ENCODE peak calls at places on chromosomes 16 and 17, in seven cellular contexts. One of them, this sample, is unnamed. For H3K4me1, the result is how much of the 10 kb centered on the place peaks cover.

GRCh38 chr16:3673676-3674377 is 19.3 kb downstream of the DNASE1 start:
- DNase-seq in gastrocnemius medialis: no peak
- DNase-seq in fibroblast of lung: no peak
- DNase-seq in naive thymus-derived CD4-positive, alpha-beta T cell: no peak
- DNase-seq in NT2/D1: no peak
- DNase-seq in iPS DF 6.9: no peak
- DNase-seq in A673: no peak
- DNase-seq in this sample: no peak

GRCh38 chr16:912322-912683 is 58.5 kb downstream of the LMF1 start:
- DNase-seq in gastrocnemius medialis: no peak
- DNase-seq in fibroblast of lung: no peak
- DNase-seq in naive thymus-derived CD4-positive, alpha-beta T cell: no peak
- DNase-seq in NT2/D1: no peak
- DNase-seq in iPS DF 6.9: no peak
- DNase-seq in A673: no peak
- DNase-seq in this sample: no peak

GRCh38 chr17:21173543-21173942 is 40.4 kb downstream of the TMEM11 start:
- DNase-seq in gastrocnemius medialis: peak
- DNase-seq in fibroblast of lung: no peak
- DNase-seq in naive thymus-derived CD4-positive, alpha-beta T cell: no peak
- DNase-seq in NT2/D1: no peak
- DNase-seq in iPS DF 6.9: no peak
- DNase-seq in A673: no peak
- DNase-seq in this sample: no peak

GRCh38 chr16:88453621-88454314 is 688 bp downstream of the ZFPM1 start:
- DNase-seq in gastrocnemius medialis: no peak
- DNase-seq in fibroblast of lung: no peak
- DNase-seq in naive thymus-derived CD4-positive, alpha-beta T cell: no peak
- DNase-seq in NT2/D1: no peak
- DNase-seq in iPS DF 6.9: no peak
- DNase-seq in A673: peak
- DNase-seq in this sample: no peak

GRCh38 chr16:67055712-67056487 is 27.0 kb downstream of the CBFB start:
- DNase-seq in gastrocnemius medialis: peak
- DNase-seq in fibroblast of lung: peak
- DNase-seq in naive thymus-derived CD4-positive, alpha-beta T cell: no peak
- DNase-seq in NT2/D1: no peak
- DNase-seq in iPS DF 6.9: no peak
- DNase-seq in A673: peak
- DNase-seq in this sample: peak

GRCh38 chr16:30637952-30638351 is 12.8 kb upstream of the PRR14 start:
- DNase-seq in gastrocnemius medialis: no peak
- DNase-seq in fibroblast of lung: peak
- DNase-seq in naive thymus-derived CD4-positive, alpha-beta T cell: no peak
- DNase-seq in NT2/D1: no peak
- DNase-seq in iPS DF 6.9: no peak
- DNase-seq in A673: peak
- DNase-seq in this sample: no peak

GRCh38 chr16:47834485-47835024 is 321.2 kb downstream of the ABCC12 start:
- DNase-seq in gastrocnemius medialis: no peak
- DNase-seq in fibroblast of lung: no peak
- DNase-seq in naive thymus-derived CD4-positive, alpha-beta T cell: no peak
- DNase-seq in NT2/D1: no peak
- DNase-seq in iPS DF 6.9: no peak
- DNase-seq in A673: no peak
- DNase-seq in this sample: no peak

GRCh38 chr17:81641825-81642489 is 5.0 kb downstream of the TSPAN10 start:
- DNase-seq in gastrocnemius medialis: no peak
- DNase-seq in fibroblast of lung: peak
- DNase-seq in naive thymus-derived CD4-positive, alpha-beta T cell: no peak
- DNase-seq in NT2/D1: no peak
- DNase-seq in iPS DF 6.9: no peak
- DNase-seq in A673: no peak
- DNase-seq in this sample: peak

GRCh38 chr17:1082579-1082978 is 85.7 kb downstream of the TIMM22 start:
- DNase-seq in gastrocnemius medialis: no peak
- DNase-seq in fibroblast of lung: peak
- DNase-seq in naive thymus-derived CD4-positive, alpha-beta T cell: no peak
- DNase-seq in NT2/D1: no peak
- DNase-seq in iPS DF 6.9: no peak
- DNase-seq in A673: no peak
- DNase-seq in this sample: no peak

GRCh38 chr17:75159196-75160031 is 5.1 kb upstream of the JPT1 start:
- DNase-seq in gastrocnemius medialis: no peak
- DNase-seq in fibroblast of lung: peak
- DNase-seq in naive thymus-derived CD4-positive, alpha-beta T cell: no peak
- DNase-seq in NT2/D1: no peak
- DNase-seq in iPS DF 6.9: no peak
- DNase-seq in A673: no peak
- DNase-seq in this sample: no peak

GRCh38 chr16:77637939-77638338 is 84.4 kb upstream of the NUDT7 start:
- DNase-seq in gastrocnemius medialis: no peak
- DNase-seq in fibroblast of lung: peak
- DNase-seq in naive thymus-derived CD4-positive, alpha-beta T cell: no peak
- DNase-seq in NT2/D1: no peak
- DNase-seq in iPS DF 6.9: no peak
- DNase-seq in A673: no peak
- DNase-seq in this sample: no peak

GRCh38 chr16:30041841-30042240 is 10.8 kb upstream of the TLCD3B start:
- DNase-seq in gastrocnemius medialis: no peak
- DNase-seq in fibroblast of lung: peak
- DNase-seq in naive thymus-derived CD4-positive, alpha-beta T cell: no peak
- DNase-seq in NT2/D1: no peak
- DNase-seq in iPS DF 6.9: no peak
- DNase-seq in A673: peak
- DNase-seq in this sample: no peak

DNA sequence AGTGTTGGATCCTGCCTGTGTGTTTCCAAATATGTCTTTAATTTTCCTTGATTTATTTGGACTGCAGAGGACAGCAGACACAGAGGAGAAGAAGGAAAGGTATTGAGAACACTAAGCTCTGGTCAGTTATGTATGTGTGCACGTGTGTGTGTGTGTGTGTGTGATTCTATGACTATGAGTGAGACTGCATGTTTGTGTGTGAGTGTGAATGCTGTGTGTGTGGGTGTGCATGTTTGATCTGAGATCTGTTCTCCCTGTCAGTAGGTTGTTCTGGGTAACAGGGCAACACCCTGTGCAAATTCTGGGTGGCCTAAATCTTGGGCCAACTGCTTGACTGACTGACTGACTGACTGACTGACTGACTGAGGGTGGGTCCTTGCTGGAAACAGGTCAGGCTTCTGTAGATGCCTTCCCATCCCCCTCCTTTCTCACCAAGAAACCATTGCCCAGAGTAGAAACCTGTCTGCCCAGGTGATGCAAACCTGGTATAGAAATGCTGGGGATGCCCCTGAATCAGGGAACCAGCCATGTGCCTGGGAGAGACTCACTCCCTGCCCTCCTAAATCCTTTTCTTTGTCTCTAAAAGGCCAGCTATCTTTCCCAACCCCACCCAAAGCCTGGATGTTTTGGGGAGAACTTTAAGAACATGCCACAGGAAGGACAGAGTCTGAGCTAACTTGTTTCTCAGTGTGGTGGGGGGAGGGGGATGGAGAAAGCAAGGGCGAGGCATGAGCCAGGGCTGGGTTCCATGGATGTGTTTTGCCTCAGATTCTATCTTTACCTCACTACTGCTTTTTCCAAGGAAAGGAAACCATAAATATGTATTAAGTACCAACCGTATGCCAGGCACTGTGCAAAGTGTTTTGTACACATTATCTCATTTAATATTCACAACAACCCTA is 4.4 kb upstream of the NR1D1 start:
- DNase-seq in gastrocnemius medialis: no peak
- DNase-seq in fibroblast of lung: no peak
- DNase-seq in naive thymus-derived CD4-positive, alpha-beta T cell: no peak
- DNase-seq in NT2/D1: no peak
- DNase-seq in iPS DF 6.9: no peak
- DNase-seq in A673: no peak
- DNase-seq in this sample: no peak
- H3K4me1 ChIP-seq in gastrocnemius medialis: half or more
- H3K4me1 ChIP-seq in fibroblast of lung: under half
- H3K4me1 ChIP-seq in naive thymus-derived CD4-positive, alpha-beta T cell: half or more
- H3K4me1 ChIP-seq in NT2/D1: half or more
- H3K4me1 ChIP-seq in iPS DF 6.9: under half
- H3K4me1 ChIP-seq in A673: under half
- H3K4me1 ChIP-seq in this sample: half or more

GRCh38 chr16:81460075-81460474 is 15.5 kb downstream of the CMIP start:
- DNase-seq in gastrocnemius medialis: no peak
- DNase-seq in fibroblast of lung: no peak
- DNase-seq in naive thymus-derived CD4-positive, alpha-beta T cell: no peak
- DNase-seq in NT2/D1: no peak
- DNase-seq in iPS DF 6.9: no peak
- DNase-seq in A673: no peak
- DNase-seq in this sample: no peak

GRCh38 chr16:81461756-81462155 is 17.1 kb downstream of the CMIP start:
- DNase-seq in gastrocnemius medialis: no peak
- DNase-seq in fibroblast of lung: no peak
- DNase-seq in naive thymus-derived CD4-positive, alpha-beta T cell: no peak
- DNase-seq in NT2/D1: no peak
- DNase-seq in iPS DF 6.9: no peak
- DNase-seq in A673: no peak
- DNase-seq in this sample: no peak

GRCh38 chr16:81462683-81463082 is 18.1 kb downstream of the CMIP start:
- DNase-seq in gastrocnemius medialis: no peak
- DNase-seq in fibroblast of lung: no peak
- DNase-seq in naive thymus-derived CD4-positive, alpha-beta T cell: no peak
- DNase-seq in NT2/D1: no peak
- DNase-seq in iPS DF 6.9: no peak
- DNase-seq in A673: no peak
- DNase-seq in this sample: no peak

GRCh38 chr16:81463296-81463890 is 18.8 kb downstream of the CMIP start:
- DNase-seq in gastrocnemius medialis: no peak
- DNase-seq in fibroblast of lung: no peak
- DNase-seq in naive thymus-derived CD4-positive, alpha-beta T cell: no peak
- DNase-seq in NT2/D1: no peak
- DNase-seq in iPS DF 6.9: no peak
- DNase-seq in A673: no peak
- DNase-seq in this sample: no peak

GRCh38 chr16:81461243-81461642 is 16.6 kb downstream of the CMIP start:
- DNase-seq in gastrocnemius medialis: no peak
- DNase-seq in fibroblast of lung: no peak
- DNase-seq in naive thymus-derived CD4-positive, alpha-beta T cell: no peak
- DNase-seq in NT2/D1: no peak
- DNase-seq in iPS DF 6.9: no peak
- DNase-seq in A673: no peak
- DNase-seq in this sample: no peak
- H3K4me1 ChIP-seq in gastrocnemius medialis: under half
- H3K4me1 ChIP-seq in fibroblast of lung: under half
- H3K4me1 ChIP-seq in naive thymus-derived CD4-positive, alpha-beta T cell: under half
- H3K4me1 ChIP-seq in NT2/D1: under half
- H3K4me1 ChIP-seq in iPS DF 6.9: under half
- H3K4me1 ChIP-seq in A673: under half
- H3K4me1 ChIP-seq in this sample: under half

DNA sequence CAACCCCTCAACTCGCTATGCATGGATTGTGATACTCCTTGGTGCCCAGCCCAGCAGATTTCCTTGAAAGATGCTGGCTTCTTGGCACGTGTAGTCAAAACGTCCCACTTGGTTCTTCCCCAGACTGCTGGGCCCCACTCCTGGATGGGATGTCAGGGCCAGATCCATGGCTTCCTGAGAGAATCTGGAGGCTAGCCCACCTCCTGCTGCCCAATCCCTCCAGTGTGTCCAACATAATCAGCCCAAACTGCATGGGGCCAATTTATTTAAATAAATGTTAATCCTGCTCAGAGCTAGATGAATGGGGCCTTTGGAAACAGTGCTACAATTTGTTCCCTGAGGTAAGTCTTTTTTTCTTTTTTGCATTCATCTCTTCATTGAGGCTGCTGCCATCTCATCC is 49.4 kb downstream of the WSB1 start:
- DNase-seq in gastrocnemius medialis: no peak
- DNase-seq in fibroblast of lung: no peak
- DNase-seq in naive thymus-derived CD4-positive, alpha-beta T cell: no peak
- DNase-seq in NT2/D1: no peak
- DNase-seq in iPS DF 6.9: no peak
- DNase-seq in A673: peak
- DNase-seq in this sample: no peak
- H3K4me1 ChIP-seq in gastrocnemius medialis: under half
- H3K4me1 ChIP-seq in fibroblast of lung: under half
- H3K4me1 ChIP-seq in naive thymus-derived CD4-positive, alpha-beta T cell: under half
- H3K4me1 ChIP-seq in NT2/D1: under half
- H3K4me1 ChIP-seq in iPS DF 6.9: under half
- H3K4me1 ChIP-seq in A673: under half
- H3K4me1 ChIP-seq in this sample: under half

GRCh38 chr17:8154608-8155152 is 2.5 kb upstream of the PER1 start:
- DNase-seq in gastrocnemius medialis: no peak
- DNase-seq in fibroblast of lung: no peak
- DNase-seq in naive thymus-derived CD4-positive, alpha-beta T cell: no peak
- DNase-seq in NT2/D1: no peak
- DNase-seq in iPS DF 6.9: no peak
- DNase-seq in A673: no peak
- DNase-seq in this sample: no peak

GRCh38 chr17:8155341-8156173 is 3.4 kb upstream of the PER1 start:
- DNase-seq in gastrocnemius medialis: peak
- DNase-seq in fibroblast of lung: no peak
- DNase-seq in naive thymus-derived CD4-positive, alpha-beta T cell: peak
- DNase-seq in NT2/D1: no peak
- DNase-seq in iPS DF 6.9: no peak
- DNase-seq in A673: no peak
- DNase-seq in this sample: no peak

GRCh38 chr17:8158267-8159031 is 4.3 kb downstream of the VAMP2 start:
- DNase-seq in gastrocnemius medialis: peak
- DNase-seq in fibroblast of lung: peak
- DNase-seq in naive thymus-derived CD4-positive, alpha-beta T cell: peak
- DNase-seq in NT2/D1: no peak
- DNase-seq in iPS DF 6.9: no peak
- DNase-seq in A673: peak
- DNase-seq in this sample: no peak

GRCh38 chr17:8153957-8154607 is 1.9 kb upstream of the PER1 start:
- DNase-seq in gastrocnemius medialis: peak
- DNase-seq in fibroblast of lung: peak
- DNase-seq in naive thymus-derived CD4-positive, alpha-beta T cell: peak
- DNase-seq in NT2/D1: peak
- DNase-seq in iPS DF 6.9: no peak
- DNase-seq in A673: peak
- DNase-seq in this sample: peak

GRCh38 chr17:8156174-8156992 is 4.2 kb upstream of the PER1 start:
- DNase-seq in gastrocnemius medialis: peak
- DNase-seq in fibroblast of lung: peak
- DNase-seq in naive thymus-derived CD4-positive, alpha-beta T cell: peak
- DNase-seq in NT2/D1: peak
- DNase-seq in iPS DF 6.9: peak
- DNase-seq in A673: peak
- DNase-seq in this sample: peak
- H3K4me1 ChIP-seq in gastrocnemius medialis: under half
- H3K4me1 ChIP-seq in fibroblast of lung: under half
- H3K4me1 ChIP-seq in naive thymus-derived CD4-positive, alpha-beta T cell: half or more
- H3K4me1 ChIP-seq in NT2/D1: under half
- H3K4me1 ChIP-seq in iPS DF 6.9: under half
- H3K4me1 ChIP-seq in A673: under half
- H3K4me1 ChIP-seq in this sample: under half

GRCh38 chr17:28937044-28937729 is 14.1 kb downstream of the PHF12 start:
- DNase-seq in gastrocnemius medialis: no peak
- DNase-seq in fibroblast of lung: no peak
- DNase-seq in naive thymus-derived CD4-positive, alpha-beta T cell: no peak
- DNase-seq in NT2/D1: no peak
- DNase-seq in iPS DF 6.9: no peak
- DNase-seq in A673: no peak
- DNase-seq in this sample: no peak
- H3K4me1 ChIP-seq in gastrocnemius medialis: half or more
- H3K4me1 ChIP-seq in fibroblast of lung: under half
- H3K4me1 ChIP-seq in naive thymus-derived CD4-positive, alpha-beta T cell: under half
- H3K4me1 ChIP-seq in NT2/D1: under half
- H3K4me1 ChIP-seq in iPS DF 6.9: under half
- H3K4me1 ChIP-seq in A673: half or more
- H3K4me1 ChIP-seq in this sample: under half

This sample was measured in keratinocyte.